ENCODE peak calls at places on chromosomes 13 and 19, in nine cellular contexts. H is psoas muscle, D is esophagus squamous epithelium, T is endodermal cell, O is AG04450, F is body of pancreas, N is AG09309, W is thyroid gland, Y is BE2C. U is an unnamed sample.

GRCh38 chr19:18865973-18866799 is 29.8 kb downstream of the CERS1 start:
- DNase-seq in D (no peak), H (peak), W (peak), N (no peak), O (no peak), Y (peak), F (peak), T (peak), U (no peak)

GRCh38 chr13:33794576-33794975 is 23.4 kb upstream of the RFC3 start:
- DNase-seq in W (no peak), N (no peak), F (no peak), T (no peak), D (no peak), H (no peak), O (no peak), Y (no peak), U (no peak)

GRCh38 chr13:45133396-45134118 is 13.2 kb downstream of the GTF2F2 start:
- DNase-seq in D (no peak), T (no peak), H (no peak), N (no peak), Y (peak), O (no peak), W (no peak), F (no peak), U (no peak)

GRCh38 chr19:56348289-56348877 is 33.7 kb upstream of the ZSCAN5A start:
- DNase-seq in F (no peak), D (no peak), H (no peak), N (no peak), O (no peak), W (no peak), T (peak), Y (peak), U (no peak)

GRCh38 chr13:101297794-101298193 is 118.5 kb downstream of the NALCN start:
- DNase-seq in H (no peak), Y (no peak), N (no peak), T (no peak), O (no peak), F (no peak), W (no peak), D (no peak), U (no peak)

GRCh38 chr13:27541386-27541785 is 78.9 kb downstream of the LNX2 start:
- DNase-seq in O (no peak), Y (no peak), W (no peak), F (no peak), N (peak), H (no peak), D (no peak), T (no peak), U (no peak)

GRCh38 chr19:6232567-6232966 is 47.2 kb downstream of the MLLT1 start:
- DNase-seq in N (peak), Y (no peak), D (no peak), H (peak), F (no peak), W (no peak), T (no peak), O (peak), U (no peak)

GRCh38 chr13:46405457-46405856 is 18.4 kb upstream of the RUBCNL start:
- DNase-seq in D (no peak), N (no peak), W (no peak), Y (no peak), T (no peak), O (no peak), F (no peak), H (no peak), U (no peak)

GRCh38 chr19:12676384-12676792 is 5.3 kb downstream of the DHPS start:
- DNase-seq in N (no peak), F (peak), O (peak), D (no peak), T (peak), Y (peak), H (peak), W (peak), U (no peak)

GRCh38 chr13:98393873-98394272 is 183.0 kb downstream of the STK24 start:
- DNase-seq in O (no peak), W (peak), D (no peak), H (peak), N (no peak), T (no peak), Y (no peak), F (no peak), U (no peak)

GRCh38 chr19:3270908-3271307 is 46.4 kb downstream of the CELF5 start:
- DNase-seq in F (peak), H (no peak), N (no peak), D (no peak), W (no peak), T (peak), O (no peak), Y (peak), U (no peak)

GRCh38 chr13:64672751-64673150 is 2557.4 kb downstream of the PCDH9 start:
- DNase-seq in F (no peak), W (no peak), H (no peak), O (no peak), D (no peak), T (no peak), N (no peak), Y (no peak), U (no peak)

GRCh38 chr13:88754141-88754540 is 1083.0 kb downstream of the SLITRK5 start:
- DNase-seq in W (no peak), O (no peak), T (no peak), D (no peak), N (no peak), H (no peak), Y (no peak), F (no peak), U (no peak)

GRCh38 chr13:73782781-73783180 is 351.4 kb downstream of the KLF12 start:
- DNase-seq in F (no peak), T (no peak), D (no peak), N (no peak), Y (no peak), O (peak), H (no peak), W (no peak), U (no peak)

GRCh38 chr13:112583592-112584277 is 4.2 kb downstream of the TUBGCP3 start:
- DNase-seq in N (no peak), D (no peak), T (no peak), W (no peak), H (no peak), F (no peak), Y (no peak), O (no peak), U (peak)

GRCh38 chr13:97259787-97260641 is 37.9 kb downstream of the MBNL2 start:
- DNase-seq in O (no peak), T (no peak), D (no peak), H (peak), F (no peak), N (no peak), W (no peak), Y (no peak), U (no peak)

GRCh38 chr13:97257228-97257755 is 35.2 kb downstream of the MBNL2 start:
- DNase-seq in D (no peak), Y (no peak), N (no peak), H (no peak), F (no peak), O (no peak), T (no peak), W (no peak), U (no peak)

GRCh38 chr13:97256343-97256783 is 34.2 kb downstream of the MBNL2 start:
- DNase-seq in H (no peak), T (no peak), F (peak), N (peak), W (no peak), Y (no peak), D (no peak), O (peak), U (no peak)

GRCh38 chr13:97257800-97258799 is 36.0 kb downstream of the MBNL2 start:
- DNase-seq in T (peak), D (no peak), N (peak), F (peak), O (no peak), W (no peak), H (peak), Y (peak), U (no peak)

GRCh38 chr13:97258801-97259200 is 36.7 kb downstream of the MBNL2 start:
- DNase-seq in H (no peak), O (no peak), F (no peak), D (no peak), Y (no peak), N (no peak), W (no peak), T (no peak), U (no peak)
- H3K4me3 ChIP-seq in H (no peak), O (no peak), F (no peak), D (no peak), Y (no peak), N (no peak), W (no peak), T (no peak), U (no peak)

GRCh38 chr13:91245283-91245682 is 102.2 kb upstream of the MIR17HG start:
- DNase-seq in N (no peak), D (no peak), W (no peak), F (no peak), H (no peak), O (no peak), T (no peak), Y (no peak), U (no peak)

GRCh38 chr13:91249370-91249769 is 98.1 kb upstream of the MIR17HG start:
- DNase-seq in Y (no peak), H (no peak), O (no peak), N (no peak), F (no peak), W (no peak), D (no peak), T (no peak), U (no peak)

GRCh38 chr13:91248249-91248648 is 99.2 kb upstream of the MIR17HG start:
- DNase-seq in O (no peak), H (no peak), F (no peak), N (no peak), T (no peak), D (no peak), Y (no peak), W (no peak), U (no peak)

GRCh38 chr13:91242652-91243051 is 104.8 kb upstream of the MIR17HG start:
- DNase-seq in T (no peak), Y (no peak), D (no peak), W (peak), N (no peak), H (no peak), F (no peak), O (no peak), U (no peak)

GRCh38 chr13:91247768-91248167 is 99.7 kb upstream of the MIR17HG start:
- DNase-seq in H (no peak), Y (no peak), N (no peak), F (no peak), W (no peak), D (no peak), O (no peak), T (no peak), U (no peak)
- TF ChIP-seq CTCF in H (peak), Y (peak), N (no peak), F (no peak), W (no peak), D (no peak), O (no peak), T (peak), U (no peak)

GRCh38 chr13:22198001-22198400 is 527.1 kb downstream of the FGF9 start:
- DNase-seq in W (no peak), D (no peak), Y (no peak), F (peak), N (no peak), O (no peak), H (no peak), T (no peak), U (no peak)

GRCh38 chr13:22193070-22193469 is 522.2 kb downstream of the FGF9 start:
- DNase-seq in O (no peak), T (no peak), D (no peak), N (no peak), F (no peak), H (no peak), W (no peak), Y (no peak), U (no peak)

GRCh38 chr13:22196777-22197176 is 525.9 kb downstream of the FGF9 start:
- DNase-seq in T (no peak), H (no peak), F (no peak), N (no peak), O (no peak), Y (no peak), D (no peak), W (no peak), U (no peak)

GRCh38 chr13:22194106-22194810 is 523.4 kb downstream of the FGF9 start:
- DNase-seq in W (no peak), D (no peak), O (no peak), N (no peak), Y (no peak), F (no peak), T (no peak), H (no peak), U (no peak)

DNA sequence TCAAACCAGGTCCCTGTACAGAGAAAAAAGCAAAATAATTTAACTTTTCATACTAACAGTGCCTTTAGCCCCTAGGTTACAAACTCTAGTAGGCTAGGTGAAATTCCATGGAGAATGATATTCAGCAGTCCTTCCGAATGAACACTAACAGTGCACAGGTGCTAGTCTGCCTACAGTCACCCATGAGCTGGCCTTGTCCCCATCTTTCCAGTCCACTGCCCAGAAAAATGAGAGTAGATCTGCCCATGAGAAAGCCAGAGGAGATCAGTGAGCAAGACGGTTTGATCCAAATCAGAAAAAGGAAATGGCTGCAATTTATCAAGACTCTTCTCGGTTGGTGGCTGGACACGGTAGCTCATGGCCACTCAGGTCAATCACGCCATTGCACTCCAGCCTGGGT is 524.9 kb downstream of the FGF9 start:
- DNase-seq in F (no peak), W (no peak), O (no peak), D (no peak), Y (no peak), T (no peak), H (no peak), N (no peak), U (no peak)
- H3K4me3 ChIP-seq in F (no peak), W (no peak), O (no peak), D (no peak), Y (no peak), T (no peak), H (no peak), N (no peak), U (no peak)

GRCh38 chr13:63048648-63049047 is 1633.0 kb upstream of the PCDH20 start:
- DNase-seq in F (no peak), D (no peak), O (no peak), Y (no peak), W (no peak), N (no peak), T (no peak), H (no peak), U (no peak)
- TF ChIP-seq CTCF in F (no peak), D (no peak), O (peak), Y (peak), W (no peak), N (no peak), T (peak), H (no peak), U (no peak)

GRCh38 chr19:1254081-1254527 is 5.7 kb downstream of the MIDN start:
- DNase-seq in F (peak), H (peak), N (no peak), O (no peak), W (no peak), D (no peak), Y (no peak), T (no peak), U (no peak)
- H3K4me3 ChIP-seq in F (no peak), H (peak), N (no peak), O (peak), W (peak), D (peak), Y (no peak), T (no peak), U (no peak)

GRCh38 chr19:48181505-48181904 is 11.0 kb downstream of the ZSWIM9 start:
- DNase-seq in W (no peak), T (no peak), D (no peak), N (no peak), H (no peak), O (no peak), F (no peak), Y (no peak), U (no peak)

GRCh38 chr19:48186015-48186414 is 15.5 kb downstream of the ZSWIM9 start:
- DNase-seq in D (no peak), Y (no peak), H (no peak), F (no peak), T (no peak), N (no peak), O (no peak), W (no peak), U (no peak)

GRCh38 chr19:48183356-48183755 is 12.9 kb downstream of the ZSWIM9 start:
- DNase-seq in W (no peak), O (no peak), F (no peak), N (no peak), Y (no peak), T (no peak), H (no peak), D (no peak), U (no peak)

GRCh38 chr19:48186541-48186991 is 16.1 kb downstream of the ZSWIM9 start:
- DNase-seq in Y (no peak), N (no peak), D (no peak), O (no peak), W (no peak), H (no peak), T (no peak), F (no peak), U (no peak)

DNA sequence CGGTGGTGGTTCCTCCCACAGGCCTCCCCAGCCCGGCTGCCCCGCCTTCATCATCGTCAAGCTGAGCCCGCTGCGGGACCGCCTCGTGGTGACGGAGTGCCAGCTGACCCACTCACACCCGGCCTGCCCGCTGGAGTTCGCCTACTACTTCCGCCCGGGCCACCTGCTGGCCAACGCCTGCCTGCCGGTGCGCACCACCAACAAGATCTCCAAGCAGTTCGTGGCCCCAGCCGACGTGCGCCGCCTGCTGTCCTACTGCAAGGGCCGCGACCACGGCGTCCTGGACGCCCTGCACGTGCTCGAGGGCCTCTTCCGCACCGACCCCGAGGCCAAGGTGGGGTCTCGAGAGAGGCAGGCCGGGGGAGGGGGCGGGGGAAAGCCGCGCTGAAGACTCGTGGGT is 12.0 kb downstream of the ZSWIM9 start:
- DNase-seq in N (no peak), Y (no peak), W (no peak), O (no peak), T (no peak), H (no peak), F (no peak), D (no peak), U (no peak)
- TF ChIP-seq CTCF in N (peak), Y (no peak), W (no peak), O (no peak), T (peak), H (no peak), F (no peak), D (no peak), U (no peak)

DNA sequence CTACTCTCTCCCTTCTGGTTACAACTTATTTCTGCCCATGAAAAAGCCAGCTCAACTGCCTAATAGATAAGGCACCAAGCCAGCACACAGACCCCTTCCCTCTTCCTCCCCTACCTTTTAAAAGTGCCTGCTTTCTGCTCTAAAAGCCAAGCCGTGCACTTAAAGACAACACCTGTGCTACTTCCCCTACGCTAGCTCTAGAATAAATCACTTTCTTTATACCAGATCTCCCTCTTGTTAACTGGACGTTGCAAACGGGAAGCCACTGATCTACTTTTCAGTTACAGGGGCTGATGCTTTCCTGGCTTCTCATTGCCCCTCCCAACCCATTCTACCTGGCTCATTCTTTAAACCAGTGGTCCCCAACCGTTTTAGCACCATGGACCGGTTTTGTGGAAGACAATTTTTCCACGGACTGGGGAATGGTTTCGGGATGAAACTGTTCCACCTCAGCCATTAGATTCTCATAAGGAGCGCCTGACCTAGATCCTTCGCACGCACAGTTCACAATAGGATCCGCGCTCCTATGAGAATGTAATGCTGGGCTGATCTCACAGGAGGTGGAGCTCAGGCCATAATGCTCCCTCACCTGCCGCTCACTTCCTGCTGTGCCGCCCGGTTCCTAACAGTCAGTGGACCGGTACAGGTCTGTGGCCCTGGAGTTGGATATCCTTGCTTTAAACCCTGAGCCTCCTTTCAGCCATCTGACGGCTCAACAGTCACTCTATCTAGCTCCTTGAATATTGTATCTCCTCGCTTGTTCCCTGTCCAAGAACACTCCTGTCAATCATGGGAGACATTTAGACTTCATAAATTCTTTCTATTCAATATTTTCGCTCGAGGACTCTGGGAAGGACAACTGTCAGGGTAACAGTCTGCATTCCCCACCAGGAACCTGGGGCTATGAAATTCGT is 839 bp upstream of the ZNF223 start:
- DNase-seq in T (no peak), Y (no peak), D (no peak), W (peak), O (no peak), F (peak), H (no peak), N (no peak), U (no peak)
- H3K4me3 ChIP-seq in T (peak), Y (peak), D (peak), W (peak), O (peak), F (peak), H (peak), N (peak), U (peak)

U was measured in GM12864.